ENCODE peak calls at places on chromosome 9, in seven cellular contexts. O, N, K, J, R, W and L are unnamed samples.
A peak's percentile ranks its signal among the peaks of the same experiment; 100 is the strongest.

GRCh38 chr9:121325387-121325786 is 44.7 kb downstream of the STOM start:
- DNase-seq in O (no peak), N (no peak), K (no peak), J (no peak), R (no peak), W (no peak), L (no peak)

GRCh38 chr9:133560311-133560710 is 25.8 kb downstream of the ADAMTSL2 start:
- DNase-seq in O (peak; percentile 50), N (no peak), K (no peak), J (no peak), R (no peak), W (no peak), L (peak; percentile 69)

GRCh38 chr9:2060425-2060824 is 45.3 kb downstream of the SMARCA2 start:
- DNase-seq in O (peak; percentile 41), N (no peak), K (no peak), J (no peak), R (no peak), W (no peak), L (no peak)

GRCh38 chr9:89759563-89759962 is 154.8 kb downstream of the GADD45G start:
- DNase-seq in O (no peak), N (no peak), K (no peak), J (no peak), R (no peak), W (no peak), L (no peak)

GRCh38 chr9:114811301-114811700 is 5.5 kb upstream of the TNFSF15 start:
- DNase-seq in O (no peak), N (no peak), K (no peak), J (no peak), R (no peak), W (no peak), L (no peak)

GRCh38 chr9:34171753-34172535 is 6.9 kb upstream of the UBAP1 start:
- DNase-seq in O (no peak), N (peak; percentile 50), K (no peak), J (no peak), R (no peak), W (peak; percentile 32), L (no peak)

GRCh38 chr9:32292611-32293010 is 91.8 kb upstream of the ACO1 start:
- DNase-seq in O (no peak), N (no peak), K (no peak), J (no peak), R (no peak), W (no peak), L (no peak)

GRCh38 chr9:95036676-95037075 is 280.8 kb downstream of the FANCC start:
- DNase-seq in O (no peak), N (no peak), K (no peak), J (no peak), R (no peak), W (no peak), L (no peak)

GRCh38 chr9:119026120-119026519 is 343.1 kb downstream of the BRINP1 start:
- DNase-seq in O (peak; percentile 66), N (peak; percentile 38), K (peak; percentile 76), J (no peak), R (peak; percentile 19), W (peak; percentile 8), L (peak; percentile 65)

GRCh38 chr9:109551651-109552050 is 53.5 kb upstream of the PTPN3 start:
- DNase-seq in O (no peak), N (no peak), K (no peak), J (no peak), R (no peak), W (no peak), L (no peak)

GRCh38 chr9:137479315-137479861 is 20.3 kb upstream of the NSMF start:
- DNase-seq in O (no peak), N (peak; percentile 11), K (no peak), J (no peak), R (no peak), W (no peak), L (no peak)

GRCh38 chr9:71719585-71719984 is 48.7 kb downstream of the CEMIP2 start:
- DNase-seq in O (no peak), N (no peak), K (no peak), J (no peak), R (no peak), W (no peak), L (no peak)

GRCh38 chr9:114373960-114374730 is 13.6 kb downstream of the AKNA start:
- DNase-seq in O (no peak), N (peak; percentile 25), K (no peak), J (no peak), R (no peak), W (no peak), L (no peak)

GRCh38 chr9:33159760-33160127 is 7.4 kb downstream of the B4GALT1 start:
- DNase-seq in O (peak; percentile 76), N (peak; percentile 72), K (peak; percentile 76), J (peak; percentile 66), R (peak; percentile 64), W (peak; percentile 58), L (no peak)

GRCh38 chr9:115691686-115692085 is 461.9 kb upstream of the PAPPA start:
- DNase-seq in O (no peak), N (no peak), K (no peak), J (no peak), R (no peak), W (no peak), L (no peak)

GRCh38 chr9:73038613-73039012 is 85.8 kb upstream of the ALDH1A1 start:
- DNase-seq in O (peak; percentile 39), N (peak; percentile 48), K (peak; percentile 81), J (peak; percentile 77), R (peak; percentile 10), W (peak; percentile 42), L (no peak)

GRCh38 chr9:115018547-115019435 is 88.4 kb upstream of the TNFSF8 start:
- DNase-seq in O (no peak), N (no peak), K (no peak), J (no peak), R (no peak), W (peak; percentile 34), L (no peak)

GRCh38 chr9:25350011-25350410 is 328.2 kb downstream of the TUSC1 start:
- DNase-seq in O (no peak), N (no peak), K (no peak), J (peak; percentile 1), R (no peak), W (no peak), L (no peak)

GRCh38 chr9:2367970-2368369 is 253.6 kb upstream of the VLDLR start:
- DNase-seq in O (no peak), N (no peak), K (no peak), J (no peak), R (no peak), W (no peak), L (no peak)

GRCh38 chr9:79565245-79565644 is 6.5 kb upstream of the TLE4 start:
- DNase-seq in O (no peak), N (no peak), K (no peak), J (no peak), R (no peak), W (peak; percentile 30), L (no peak)

GRCh38 chr9:12091865-12092527 is 601.2 kb upstream of the TYRP1 start:
- DNase-seq in O (no peak), N (no peak), K (no peak), J (no peak), R (no peak), W (no peak), L (no peak)

GRCh38 chr9:13269589-13270452 is 9.7 kb downstream of the MPDZ start:
- DNase-seq in O (no peak), N (no peak), K (no peak), J (no peak), R (no peak), W (no peak), L (no peak)
- H3K27ac ChIP-seq in O (no peak overlapping the region), N (no peak overlapping the region), K (no peak overlapping the region), J (no peak overlapping the region), R (no peak overlapping the region), W (no peak overlapping the region), L (no peak overlapping the region)

DNA sequence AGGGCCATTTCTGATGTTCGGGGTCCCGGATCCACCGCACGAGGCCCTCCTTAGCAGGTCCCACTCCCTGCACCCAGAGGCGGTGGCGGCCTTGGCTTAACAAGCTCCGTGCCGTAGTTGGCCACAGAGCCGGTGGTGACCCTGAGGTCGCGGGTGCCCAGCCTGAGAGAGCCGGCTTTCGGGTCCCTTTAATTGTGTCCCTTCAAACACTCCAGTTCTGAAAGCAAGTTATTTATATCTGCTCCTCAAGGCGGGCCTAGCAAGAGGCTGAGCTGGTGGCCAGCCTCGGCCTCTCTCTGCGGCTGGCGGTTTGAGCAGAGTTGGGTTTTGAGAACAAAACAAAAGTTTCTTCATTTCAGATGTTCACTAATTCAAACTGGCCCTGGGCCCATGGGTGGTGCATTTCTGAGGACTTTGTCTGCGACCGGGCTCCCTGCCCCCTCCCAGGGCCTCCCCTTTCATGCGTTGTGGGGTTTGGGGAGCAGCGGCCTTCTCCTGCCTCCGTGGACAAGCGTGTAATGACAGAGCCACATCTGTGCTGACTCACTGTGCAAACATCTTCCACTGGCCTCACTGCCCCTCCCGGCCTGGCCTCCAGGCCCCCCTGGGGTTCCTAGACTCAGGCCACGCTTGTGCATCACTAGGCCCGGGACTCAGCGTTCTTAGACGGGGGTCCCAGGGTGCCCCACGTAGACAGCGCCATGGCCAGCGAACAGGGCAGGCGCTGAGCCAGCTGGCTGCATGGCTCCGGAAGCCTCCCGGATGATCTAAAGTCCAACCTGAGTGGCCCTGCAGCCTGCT is 49.4 kb upstream of the COL5A1 start:
- DNase-seq in O (peak; percentile 9), N (no peak), K (peak; percentile 77), J (peak; percentile 56), R (no peak), W (no peak), L (no peak)
- H3K4me3 ChIP-seq in O (no peak overlapping the region), N (no peak overlapping the region), K (no peak overlapping the region), J (no peak overlapping the region), R (no peak overlapping the region), W (no peak overlapping the region), L (no peak overlapping the region)

GRCh38 chr9:7536310-7536939 is 263.2 kb downstream of the DMAC1 start:
- DNase-seq in O (peak; percentile 68), N (no peak), K (no peak), J (peak; percentile 54), R (no peak), W (peak; percentile 57), L (peak; percentile 24)

GRCh38 chr9:7533376-7534090 is 266.0 kb downstream of the DMAC1 start:
- DNase-seq in O (no peak), N (no peak), K (no peak), J (no peak), R (no peak), W (no peak), L (no peak)

GRCh38 chr9:7534211-7534935 is 265.2 kb downstream of the DMAC1 start:
- DNase-seq in O (no peak), N (no peak), K (no peak), J (no peak), R (no peak), W (no peak), L (no peak)
- TF ChIP-seq CTCF in O (no peak), N (no peak), K (no peak), J (no peak), R (no peak), W (no peak), L (no peak)

GRCh38 chr9:126379661-126380365 is 53.2 kb downstream of the MVB12B start:
- DNase-seq in O (no peak), N (no peak), K (no peak), J (no peak), R (no peak), W (peak; percentile 5), L (no peak)
- H3K27ac ChIP-seq in O (no peak overlapping the region), N (no peak overlapping the region), K (no peak overlapping the region), J (no peak overlapping the region), R (no peak overlapping the region), W (no peak overlapping the region), L (peak overlapping the region; percentile 94)

DNA sequence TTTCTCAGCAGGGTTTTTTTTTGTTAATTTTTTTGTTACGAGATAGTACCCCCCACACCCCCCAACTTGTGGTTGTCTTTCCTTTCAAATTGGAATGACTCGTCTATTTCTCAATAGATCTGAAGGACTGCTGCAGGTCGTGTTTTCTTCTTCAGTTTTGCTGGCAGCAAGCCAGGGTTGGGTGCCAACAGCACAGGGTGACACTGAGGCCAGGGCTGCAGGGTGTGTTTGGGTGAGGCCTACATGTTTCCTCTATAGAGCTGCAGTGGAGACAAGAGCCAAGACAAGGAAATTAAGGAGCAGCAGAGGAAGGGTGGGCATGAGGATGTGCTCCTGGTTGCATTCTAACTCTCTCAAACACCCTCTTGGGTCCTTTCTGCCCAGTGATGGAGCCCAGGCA is 52.2 kb downstream of the NXNL2 start:
- DNase-seq in O (peak; percentile 41), N (no peak), K (no peak), J (peak; percentile 13), R (no peak), W (peak; percentile 79), L (no peak)
- H3K4me3 ChIP-seq in O (no peak overlapping the region), N (no peak overlapping the region), K (no peak overlapping the region), J (no peak overlapping the region), R (no peak overlapping the region), W (no peak overlapping the region), L (no peak overlapping the region)